ENCODE peak calls at places on chromosomes 5 and 9, in six cellular contexts. Y, I, A, Q, N and J are unnamed samples.

GRCh38 chr9:78122631-78123030 is 91.0 kb upstream of the GNAQ start:
- DNase-seq in I (no peak), Q (no peak), A (no peak), Y (no peak), N (no peak), J (no peak)

GRCh38 chr9:36401179-36401740 is 1.2 kb upstream of the RNF38 start:
- DNase-seq in Q (no peak), N (peak; percentile 79), Y (peak; percentile 82), I (peak; percentile 61), A (no peak), J (no peak)

GRCh38 chr9:68907910-68908309 is 106.0 kb downstream of the PRKACG start:
- DNase-seq in N (no peak), Y (no peak), I (no peak), Q (no peak), A (no peak), J (no peak)

GRCh38 chr5:75545131-75545530 is 33.4 kb downstream of the POLK start:
- DNase-seq in A (no peak), I (no peak), Q (no peak), N (no peak), Y (no peak), J (no peak)

GRCh38 chr5:73969195-73970059 is 343.4 kb downstream of the ARHGEF28 start:
- DNase-seq in A (no peak), N (no peak), Q (no peak), Y (no peak), I (no peak), J (no peak)

GRCh38 chr9:78860806-78861475 is 564.0 kb downstream of the PSAT1 start:
- DNase-seq in I (peak; percentile 82), Y (peak; percentile 44), Q (no peak), A (no peak), N (no peak), J (no peak)

GRCh38 chr9:14692536-14692917 is 705 bp downstream of the ZDHHC21 start:
- DNase-seq in N (no peak), Q (no peak), Y (peak; percentile 49), A (no peak), I (no peak), J (no peak)

GRCh38 chr5:176693477-176693851 is 46.2 kb downstream of the TSPAN17 start:
- DNase-seq in Y (no peak), I (no peak), A (no peak), N (peak; percentile 48), Q (no peak), J (no peak)

GRCh38 chr9:74379718-74380117 is 117.4 kb upstream of the RORB start:
- DNase-seq in I (no peak), N (no peak), Y (no peak), A (peak; percentile 31), Q (no peak), J (no peak)

GRCh38 chr5:107887587-107887986 is 216.8 kb upstream of the EFNA5 start:
- DNase-seq in N (peak; percentile 11), I (no peak), A (no peak), Y (peak; percentile 8), Q (no peak), J (no peak)

GRCh38 chr5:17443333-17444125 is 54.5 kb upstream of the TAF11L2 start:
- DNase-seq in I (no peak), Y (no peak), N (no peak), A (no peak), Q (peak; percentile 39), J (no peak)

GRCh38 chr5:132776077-132776931 is 735 bp downstream of the SEPTIN8 start:
- DNase-seq in Y (peak; percentile 37), N (peak; percentile 49), I (no peak), A (peak; percentile 25), Q (peak; percentile 60), J (no peak)

GRCh38 chr5:109191153-109191558 is 218.6 kb downstream of the PJA2 start:
- DNase-seq in Q (no peak), N (peak; percentile 16), I (peak; percentile 64), Y (peak; percentile 78), A (no peak), J (no peak)

GRCh38 chr5:6453937-6454560 is 5.4 kb downstream of the UBE2QL1 start:
- DNase-seq in I (no peak), Y (no peak), N (no peak), Q (no peak), A (no peak), J (no peak)

GRCh38 chr9:131233989-131234388 is 42.3 kb downstream of the FAM78A start:
- DNase-seq in I (no peak), Y (no peak), N (no peak), Q (no peak), A (no peak), J (no peak)

GRCh38 chr9:68750179-68750685 is 45.2 kb downstream of the PIP5K1B start:
- DNase-seq in N (no peak), I (no peak), A (no peak), Y (no peak), Q (no peak), J (no peak)

GRCh38 chr5:25027016-25027415 is 382.2 kb upstream of the CDH10 start:
- DNase-seq in Q (no peak), Y (no peak), A (no peak), I (no peak), N (no peak), J (no peak)

GRCh38 chr5:42944989-42945388 is 95.1 kb downstream of the ANXA2R start:
- DNase-seq in Q (no peak), Y (peak; percentile 90), A (no peak), I (peak; percentile 96), N (no peak), J (no peak)

GRCh38 chr5:59107692-59108091 is 524.8 kb downstream of the RAB3C start:
- DNase-seq in N (no peak), Y (no peak), I (no peak), Q (no peak), A (no peak), J (no peak)

GRCh38 chr5:143014017-143014651 is 244.0 kb downstream of the ARHGAP26 start:
- DNase-seq in Q (peak; percentile 41), I (no peak), Y (no peak), N (peak; percentile 19), A (peak; percentile 23), J (no peak)

GRCh38 chr9:115591584-115591984 is 473.6 kb upstream of the TNC start:
- DNase-seq in I (peak; percentile 100), N (peak; percentile 59), Q (peak; percentile 64), A (peak; percentile 52), Y (peak; percentile 90), J (peak; percentile 82)

GRCh38 chr9:98770717-98771116 is 25.6 kb downstream of the ANKS6 start:
- DNase-seq in Q (no peak), Y (no peak), I (no peak), N (no peak), A (no peak), J (no peak)

GRCh38 chr5:3179220-3179619 is 416.4 kb upstream of the IRX1 start:
- DNase-seq in N (no peak), A (no peak), I (no peak), Q (no peak), Y (no peak), J (no peak)

GRCh38 chr5:122310886-122311285 is 1.2 kb upstream of the SNCAIP start:
- DNase-seq in A (no peak), I (no peak), Y (peak; percentile 48), N (no peak), Q (no peak), J (peak; percentile 26)

GRCh38 chr5:78760411-78761169 is 112.0 kb upstream of the LHFPL2 start:
- DNase-seq in Q (no peak), I (no peak), Y (no peak), N (no peak), A (no peak), J (no peak)

DNA sequence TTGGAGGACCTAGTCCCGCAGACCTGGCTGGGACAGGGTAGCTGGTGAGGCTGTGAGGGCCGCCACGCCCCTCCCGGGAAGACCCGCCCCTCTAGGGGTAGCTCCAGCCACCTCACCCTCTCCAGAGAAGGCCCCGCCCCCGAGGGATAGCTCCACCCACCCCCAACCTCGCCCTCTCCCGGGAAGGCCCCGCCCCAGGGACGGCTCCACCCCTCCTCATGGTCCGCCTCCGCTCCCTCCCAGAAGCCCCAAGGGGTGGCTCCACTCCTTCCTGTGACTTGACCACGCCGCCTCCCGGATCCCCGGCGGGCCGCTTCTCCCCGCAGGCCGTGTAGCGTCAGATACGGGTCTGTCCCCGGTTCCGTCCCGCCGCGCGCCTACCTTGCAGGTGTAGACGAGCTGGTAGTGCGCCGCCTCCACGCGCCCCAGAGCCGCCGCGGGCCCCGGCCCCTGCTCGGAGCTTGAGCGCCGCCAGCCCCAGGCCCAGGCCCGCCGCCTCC is 388 bp downstream of the DNLZ start:
- DNase-seq in Y (peak; percentile 93), I (peak; percentile 91), N (peak; percentile 98), A (peak; percentile 98), Q (peak; percentile 98), J (peak; percentile 98)
- TF ChIP-seq POLR2A in Y (peak; percentile 88), I (peak; percentile 75), N (peak; percentile 79), A (peak; percentile 85), Q (no peak), J (no peak)

GRCh38 chr5:14258840-14259239 is 115.7 kb downstream of the TRIO start:
- DNase-seq in N (no peak), Q (no peak), Y (peak; percentile 60), I (no peak), A (no peak), J (no peak)
- TF ChIP-seq CTCF in N (no peak), Q (peak; percentile 38), Y (peak; percentile 7), I (peak; percentile 3), A (no peak), J (no peak)

GRCh38 chr5:157142317-157143126 is at the start of gene MED7:
- DNase-seq in I (peak; percentile 100), Y (peak; percentile 99), Q (peak; percentile 96), A (peak; percentile 93), N (peak; percentile 94), J (peak; percentile 92)

GRCh38 chr5:157137691-157138090 is 5.0 kb downstream of the MED7 start:
- DNase-seq in Q (no peak), A (no peak), N (no peak), Y (no peak), I (no peak), J (no peak)

GRCh38 chr5:157148734-157149615 is 6.3 kb upstream of the MED7 start:
- DNase-seq in N (peak; percentile 72), A (peak; percentile 69), Y (peak; percentile 59), I (peak; percentile 60), Q (no peak), J (peak; percentile 39)

DNA sequence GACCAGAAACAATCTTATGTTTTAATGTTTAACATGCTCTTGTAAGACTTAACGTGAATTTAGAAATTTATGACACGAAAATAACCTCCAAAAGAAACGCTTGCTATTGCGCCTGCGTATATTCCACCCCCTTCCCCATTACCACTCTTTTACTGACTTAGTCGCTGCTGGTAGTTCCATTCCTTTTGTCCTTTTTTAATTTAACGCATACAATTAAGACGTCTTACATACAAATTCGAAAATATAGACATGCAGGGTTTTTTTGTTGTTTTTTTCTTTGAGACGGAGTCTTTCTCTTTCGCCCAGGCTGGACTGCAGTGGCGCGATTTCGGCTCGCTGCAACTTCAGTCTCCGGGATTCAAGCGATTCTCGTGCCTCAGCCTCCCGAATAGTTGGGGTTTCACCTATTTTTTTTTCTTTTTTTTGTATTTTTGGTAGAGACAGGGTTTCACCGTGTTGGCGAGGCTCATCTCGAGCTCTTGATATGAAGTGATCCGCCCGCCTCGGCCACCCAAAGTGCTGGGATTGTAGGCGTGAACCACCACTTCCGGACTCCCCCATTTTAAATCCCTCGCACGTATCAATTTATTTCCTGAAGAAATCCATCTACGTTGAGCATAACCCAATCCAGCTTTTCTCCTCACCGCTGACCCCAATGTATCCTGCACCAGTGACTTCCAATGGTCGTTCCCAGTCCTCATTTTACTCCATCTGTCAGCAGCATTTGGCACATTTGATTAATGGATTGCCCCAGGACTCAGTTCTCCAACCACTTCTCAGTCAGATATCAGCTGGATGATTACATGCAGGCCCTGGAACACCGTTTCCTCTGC is 678 bp upstream of the MED7 start:
- DNase-seq in N (peak; percentile 44), A (peak; percentile 54), Y (no peak), I (peak; percentile 6), Q (peak; percentile 35), J (peak; percentile 27)
- TF ChIP-seq POLR2A in N (peak; percentile 70), A (no peak), Y (no peak), I (no peak), Q (no peak), J (no peak)

GRCh38 chr5:167261309-167262100 is 1029.9 kb upstream of the WWC1 start:
- DNase-seq in I (no peak), Y (no peak), Q (no peak), N (no peak), A (no peak), J (no peak)
- TF ChIP-seq CTCF in I (no peak), Y (peak; percentile 17), Q (no peak), N (no peak), A (no peak), J (no peak)